ENCODE peak calls at places on chromosomes 7 and 10, in five cellular contexts. One of them, this sample, is unnamed.

GRCh38 chr7:75937958-75938786 is 23.2 kb downstream of the POR start:
- DNase-seq in HCT116: peak; percentile 61
- DNase-seq in heart left ventricle: peak; percentile 75
- DNase-seq in right lobe of liver: peak; percentile 70
- DNase-seq in tibial nerve: peak; percentile 45
- DNase-seq in this sample: peak; percentile 51

GRCh38 chr10:79084012-79084971 is 15.5 kb downstream of the ZMIZ1 start:
- DNase-seq in heart left ventricle: peak; percentile 95
- DNase-seq in right lobe of liver: peak; percentile 92
- DNase-seq in tibial nerve: peak; percentile 97
- DNase-seq in HCT116: no peak
- DNase-seq in this sample: peak; percentile 94

GRCh38 chr7:134885967-134886352 is 100.3 kb upstream of the AGBL3 start:
- DNase-seq in tibial nerve: no peak
- DNase-seq in right lobe of liver: no peak
- DNase-seq in heart left ventricle: no peak
- DNase-seq in HCT116: no peak
- DNase-seq in this sample: peak; percentile 61

GRCh38 chr10:14405076-14406065 is 74.6 kb upstream of the FRMD4A start:
- DNase-seq in tibial nerve: no peak
- DNase-seq in heart left ventricle: no peak
- DNase-seq in HCT116: no peak
- DNase-seq in right lobe of liver: no peak
- DNase-seq in this sample: no peak

GRCh38 chr7:27173412-27174076 is 576 bp downstream of the HOXA10 start:
- DNase-seq in tibial nerve: peak; percentile 12
- DNase-seq in HCT116: no peak
- DNase-seq in right lobe of liver: peak; percentile 40
- DNase-seq in heart left ventricle: peak; percentile 64
- DNase-seq in this sample: peak; percentile 28

GRCh38 chr10:26714816-26715487 is 17.5 kb downstream of the PDSS1 start:
- DNase-seq in heart left ventricle: no peak
- DNase-seq in right lobe of liver: no peak
- DNase-seq in tibial nerve: no peak
- DNase-seq in HCT116: no peak
- DNase-seq in this sample: no peak

GRCh38 chr7:155789001-155789725 is 23.1 kb downstream of the SHH start:
- DNase-seq in heart left ventricle: peak; percentile 52
- DNase-seq in right lobe of liver: no peak
- DNase-seq in HCT116: no peak
- DNase-seq in tibial nerve: no peak
- DNase-seq in this sample: no peak

GRCh38 chr10:58842860-58843376 is 330.2 kb downstream of the BICC1 start:
- DNase-seq in tibial nerve: no peak
- DNase-seq in HCT116: no peak
- DNase-seq in right lobe of liver: no peak
- DNase-seq in heart left ventricle: no peak
- DNase-seq in this sample: no peak

GRCh38 chr7:38391751-38392150 is 118.3 kb upstream of the TARP start:
- DNase-seq in right lobe of liver: no peak
- DNase-seq in HCT116: no peak
- DNase-seq in heart left ventricle: no peak
- DNase-seq in tibial nerve: no peak
- DNase-seq in this sample: no peak

GRCh38 chr10:110059965-110060364 is 52.2 kb downstream of the ADD3 start:
- DNase-seq in right lobe of liver: no peak
- DNase-seq in HCT116: no peak
- DNase-seq in heart left ventricle: no peak
- DNase-seq in tibial nerve: no peak
- DNase-seq in this sample: no peak

GRCh38 chr10:80660736-80661135 is 123.0 kb downstream of the SH2D4B start:
- DNase-seq in right lobe of liver: no peak
- DNase-seq in heart left ventricle: no peak
- DNase-seq in HCT116: no peak
- DNase-seq in tibial nerve: no peak
- DNase-seq in this sample: no peak

GRCh38 chr10:61589547-61590243 is 73.0 kb upstream of the CABCOCO1 start:
- DNase-seq in HCT116: no peak
- DNase-seq in tibial nerve: no peak
- DNase-seq in heart left ventricle: no peak
- DNase-seq in right lobe of liver: no peak
- DNase-seq in this sample: no peak

GRCh38 chr7:125876436-125876835 is 946.8 kb upstream of the POT1 start:
- DNase-seq in tibial nerve: no peak
- DNase-seq in right lobe of liver: no peak
- DNase-seq in heart left ventricle: no peak
- DNase-seq in HCT116: no peak
- DNase-seq in this sample: no peak

GRCh38 chr10:112961609-112962008 is 11.6 kb downstream of the TCF7L2 start:
- DNase-seq in heart left ventricle: no peak
- DNase-seq in tibial nerve: no peak
- DNase-seq in HCT116: no peak
- DNase-seq in right lobe of liver: no peak
- DNase-seq in this sample: no peak

GRCh38 chr7:136087881-136088280 is 110.7 kb upstream of the MTPN start:
- DNase-seq in HCT116: no peak
- DNase-seq in right lobe of liver: no peak
- DNase-seq in heart left ventricle: no peak
- DNase-seq in tibial nerve: no peak
- DNase-seq in this sample: no peak

GRCh38 chr7:101420436-101420835 is 57.8 kb downstream of the COL26A1 start:
- DNase-seq in right lobe of liver: no peak
- DNase-seq in tibial nerve: no peak
- DNase-seq in HCT116: no peak
- DNase-seq in heart left ventricle: no peak
- DNase-seq in this sample: no peak

GRCh38 chr7:52500796-52501195 is 534.6 kb upstream of the POM121L12 start:
- DNase-seq in heart left ventricle: no peak
- DNase-seq in HCT116: no peak
- DNase-seq in tibial nerve: no peak
- DNase-seq in right lobe of liver: no peak
- DNase-seq in this sample: no peak

GRCh38 chr10:71600856-71601255 is 118.7 kb downstream of the C10orf105 start:
- DNase-seq in right lobe of liver: no peak
- DNase-seq in tibial nerve: no peak
- DNase-seq in heart left ventricle: no peak
- DNase-seq in HCT116: no peak
- DNase-seq in this sample: no peak

GRCh38 chr7:27906385-27907091 is 166.6 kb downstream of the TAX1BP1 start:
- DNase-seq in heart left ventricle: no peak
- DNase-seq in tibial nerve: no peak
- DNase-seq in HCT116: no peak
- DNase-seq in right lobe of liver: no peak
- DNase-seq in this sample: no peak

GRCh38 chr7:106176414-106177294 is 64.5 kb upstream of the SYPL1 start:
- DNase-seq in heart left ventricle: peak; percentile 92
- DNase-seq in right lobe of liver: peak; percentile 91
- DNase-seq in HCT116: peak; percentile 51
- DNase-seq in tibial nerve: peak; percentile 69
- DNase-seq in this sample: peak; percentile 77

GRCh38 chr7:90188281-90188680 is 23.3 kb upstream of the STEAP2 start:
- DNase-seq in heart left ventricle: no peak
- DNase-seq in HCT116: no peak
- DNase-seq in right lobe of liver: no peak
- DNase-seq in tibial nerve: no peak
- DNase-seq in this sample: no peak

GRCh38 chr7:69764071-69764470 is 165.8 kb downstream of the AUTS2 start:
- DNase-seq in right lobe of liver: no peak
- DNase-seq in HCT116: no peak
- DNase-seq in heart left ventricle: no peak
- DNase-seq in tibial nerve: no peak
- DNase-seq in this sample: no peak

GRCh38 chr7:80644054-80644453 is 5.6 kb downstream of the CD36 start:
- DNase-seq in heart left ventricle: no peak
- DNase-seq in right lobe of liver: no peak
- DNase-seq in HCT116: no peak
- DNase-seq in tibial nerve: no peak
- DNase-seq in this sample: no peak

GRCh38 chr10:80498833-80499671 is 38.6 kb upstream of the SH2D4B start:
- DNase-seq in HCT116: peak; percentile 85
- DNase-seq in heart left ventricle: peak; percentile 94
- DNase-seq in tibial nerve: peak; percentile 93
- DNase-seq in right lobe of liver: peak; percentile 95
- DNase-seq in this sample: peak; percentile 95

GRCh38 chr7:152590481-152590880 is 85.5 kb downstream of the XRCC2 start:
- DNase-seq in right lobe of liver: no peak
- DNase-seq in tibial nerve: no peak
- DNase-seq in heart left ventricle: no peak
- DNase-seq in HCT116: no peak
- DNase-seq in this sample: no peak
- H3K4me1 ChIP-seq in right lobe of liver: no peaks in the 10 kb centered on the region
- H3K4me1 ChIP-seq in tibial nerve: no peaks in the 10 kb centered on the region
- H3K4me1 ChIP-seq in heart left ventricle: no peaks in the 10 kb centered on the region
- H3K4me1 ChIP-seq in HCT116: no peaks in the 10 kb centered on the region
- H3K4me1 ChIP-seq in this sample: no peaks in the 10 kb centered on the region

GRCh38 chr7:104979167-104979841 is 34.7 kb upstream of the KMT2E start:
- DNase-seq in tibial nerve: no peak
- DNase-seq in right lobe of liver: no peak
- DNase-seq in HCT116: no peak
- DNase-seq in heart left ventricle: no peak
- DNase-seq in this sample: no peak
- TF ChIP-seq POLR2A in tibial nerve: no peak
- TF ChIP-seq POLR2A in right lobe of liver: no peak
- TF ChIP-seq POLR2A in HCT116: no peak
- TF ChIP-seq POLR2A in heart left ventricle: no peak
- TF ChIP-seq POLR2A in this sample: no peak

GRCh38 chr10:102246261-102246660 is 929 bp downstream of the GBF1 start:
- DNase-seq in right lobe of liver: no peak
- DNase-seq in heart left ventricle: no peak
- DNase-seq in HCT116: no peak
- DNase-seq in tibial nerve: no peak
- DNase-seq in this sample: no peak
- H3K27ac ChIP-seq in right lobe of liver: peak overlapping the region; percentile 71
- H3K27ac ChIP-seq in heart left ventricle: peak overlapping the region; percentile 86
- H3K27ac ChIP-seq in HCT116: peak overlapping the region; percentile 61
- H3K27ac ChIP-seq in tibial nerve: peak overlapping the region; percentile 90
- H3K27ac ChIP-seq in this sample: peak overlapping the region; percentile 84

DNA sequence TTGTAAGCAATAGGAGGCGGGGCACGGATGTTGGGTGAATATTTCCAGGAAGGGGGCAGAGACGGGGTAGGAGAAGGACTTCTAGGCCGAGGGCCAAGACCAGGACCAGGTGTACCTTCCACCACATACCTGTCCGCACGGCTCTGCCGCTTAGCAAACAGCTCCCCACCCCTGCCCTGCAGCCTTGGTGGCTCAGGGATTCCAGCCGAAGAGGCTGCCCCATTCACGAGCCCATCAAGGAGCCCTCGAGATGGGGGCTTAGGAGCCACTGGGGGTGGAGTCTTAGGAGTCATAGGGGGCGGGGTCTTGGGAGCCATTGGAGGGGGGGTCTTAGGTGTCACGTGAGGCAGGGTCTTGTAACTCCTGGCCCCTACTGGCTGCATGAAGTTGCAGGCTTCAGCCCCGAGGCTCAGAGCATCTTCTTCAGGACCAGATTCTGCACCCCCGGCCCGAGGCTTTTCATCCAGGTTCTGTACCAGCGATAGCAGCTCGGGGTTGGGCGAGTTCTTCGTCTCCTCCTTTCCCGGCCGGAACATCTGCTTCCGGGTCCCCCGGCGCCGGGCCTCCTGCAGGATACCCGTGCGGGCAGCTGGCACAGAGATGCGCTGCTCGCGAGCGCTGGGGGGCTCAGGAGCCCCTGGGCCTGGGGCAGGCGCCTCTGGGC is 6.1 kb upstream of the MYOZ1 start:
- DNase-seq in HCT116: no peak
- DNase-seq in right lobe of liver: no peak
- DNase-seq in tibial nerve: peak; percentile 36
- DNase-seq in heart left ventricle: peak; percentile 82
- DNase-seq in this sample: peak; percentile 67
- H3K4me1 ChIP-seq in HCT116: peaks cover 11% of the 10 kb centered on the region
- H3K4me1 ChIP-seq in right lobe of liver: no peaks in the 10 kb centered on the region
- H3K4me1 ChIP-seq in tibial nerve: peaks cover 5% of the 10 kb centered on the region
- H3K4me1 ChIP-seq in heart left ventricle: peaks cover 20% of the 10 kb centered on the region
- H3K4me1 ChIP-seq in this sample: no peaks in the 10 kb centered on the region

DNA sequence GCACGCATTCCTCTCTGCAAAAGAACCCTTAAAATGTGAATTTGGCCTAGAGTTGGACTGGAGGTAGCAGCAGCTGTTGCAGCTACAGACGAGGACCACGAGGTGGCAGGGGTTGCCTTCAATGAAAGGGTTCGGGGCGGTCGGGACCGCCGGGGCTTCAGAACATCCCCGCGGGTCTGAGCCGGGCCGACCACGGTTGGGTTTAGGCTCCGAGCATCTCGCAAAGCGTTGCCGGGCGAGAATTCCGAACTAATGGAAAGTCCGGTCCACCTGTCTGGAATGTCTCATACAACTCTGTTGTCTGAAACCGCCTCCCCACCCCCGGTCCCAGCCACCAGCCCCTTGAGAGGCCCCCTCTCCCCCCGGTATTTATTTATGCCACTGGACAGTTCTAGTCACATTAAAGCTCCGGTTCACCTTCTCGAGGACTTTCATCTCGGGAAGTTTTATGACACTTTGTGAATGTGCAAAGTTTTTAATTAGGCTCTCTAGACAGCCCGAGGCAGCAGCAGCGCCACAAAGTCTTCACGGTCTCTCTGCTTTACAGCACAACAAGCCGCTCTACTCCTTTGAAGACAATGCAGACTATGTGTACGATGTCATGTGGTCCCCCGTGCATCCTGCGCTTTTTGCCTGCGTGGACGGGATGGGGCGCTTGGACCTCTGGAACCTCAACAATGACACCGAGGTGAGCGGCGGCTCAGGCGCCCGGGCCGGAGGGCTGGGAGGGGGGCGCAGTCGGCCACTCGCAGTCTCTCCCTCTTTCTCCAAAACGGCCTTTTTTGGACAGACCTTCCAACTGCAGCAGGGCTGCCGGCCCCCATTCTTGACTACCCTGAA is 246.2 kb downstream of the SLC25A13 start:
- DNase-seq in right lobe of liver: peak; percentile 69
- DNase-seq in tibial nerve: no peak
- DNase-seq in HCT116: peak; percentile 8
- DNase-seq in heart left ventricle: peak; percentile 73
- DNase-seq in this sample: peak; percentile 41
- TF ChIP-seq POLR2A in right lobe of liver: no peak
- TF ChIP-seq POLR2A in tibial nerve: no peak
- TF ChIP-seq POLR2A in HCT116: no peak
- TF ChIP-seq POLR2A in heart left ventricle: no peak
- TF ChIP-seq POLR2A in this sample: no peak